ENCODE peak calls at places on chromosome 12, in seven cellular contexts. One of them, this sample, is unnamed.
A peak's percentile ranks its signal among the peaks of the same experiment; 100 is the strongest.

GRCh38 chr12:18296201-18296908 is 35.0 kb downstream of the PIK3C2G start:
- DNase-seq in body of pancreas: no peak
- DNase-seq in pancreas: no peak
- DNase-seq in psoas muscle: no peak
- DNase-seq in CD8-positive, alpha-beta memory T cell: no peak
- DNase-seq in iPS DF 6.9: no peak
- DNase-seq in GM23248: peak; percentile 5
- DNase-seq in this sample: no peak

GRCh38 chr12:53869500-53869899 is 69.1 kb upstream of the HOXC13 start:
- DNase-seq in body of pancreas: no peak
- DNase-seq in pancreas: no peak
- DNase-seq in psoas muscle: no peak
- DNase-seq in CD8-positive, alpha-beta memory T cell: no peak
- DNase-seq in iPS DF 6.9: no peak
- DNase-seq in GM23248: no peak
- DNase-seq in this sample: no peak

GRCh38 chr12:115396567-115396966 is 712.6 kb upstream of the TBX3 start:
- DNase-seq in body of pancreas: no peak
- DNase-seq in pancreas: no peak
- DNase-seq in psoas muscle: no peak
- DNase-seq in CD8-positive, alpha-beta memory T cell: no peak
- DNase-seq in iPS DF 6.9: no peak
- DNase-seq in GM23248: no peak
- DNase-seq in this sample: no peak

GRCh38 chr12:124451637-124452243 is 115.7 kb downstream of the NCOR2 start:
- DNase-seq in body of pancreas: no peak
- DNase-seq in pancreas: peak; percentile 38
- DNase-seq in psoas muscle: no peak
- DNase-seq in CD8-positive, alpha-beta memory T cell: no peak
- DNase-seq in iPS DF 6.9: no peak
- DNase-seq in GM23248: no peak
- DNase-seq in this sample: no peak

GRCh38 chr12:106299193-106299794 is 3.2 kb upstream of the TCP11L2 start:
- DNase-seq in body of pancreas: no peak
- DNase-seq in pancreas: no peak
- DNase-seq in psoas muscle: no peak
- DNase-seq in CD8-positive, alpha-beta memory T cell: no peak
- DNase-seq in iPS DF 6.9: no peak
- DNase-seq in GM23248: peak; percentile 85
- DNase-seq in this sample: no peak

GRCh38 chr12:5565933-5566632 is 134.2 kb downstream of the NTF3 start:
- DNase-seq in body of pancreas: no peak
- DNase-seq in pancreas: no peak
- DNase-seq in psoas muscle: no peak
- DNase-seq in CD8-positive, alpha-beta memory T cell: no peak
- DNase-seq in iPS DF 6.9: no peak
- DNase-seq in GM23248: peak; percentile 74
- DNase-seq in this sample: no peak

GRCh38 chr12:50110762-50111416 is 1.1 kb upstream of the COX14 start:
- DNase-seq in body of pancreas: peak; percentile 73
- DNase-seq in pancreas: no peak
- DNase-seq in psoas muscle: peak; percentile 79
- DNase-seq in CD8-positive, alpha-beta memory T cell: no peak
- DNase-seq in iPS DF 6.9: no peak
- DNase-seq in GM23248: peak; percentile 60
- DNase-seq in this sample: peak; percentile 72

GRCh38 chr12:65586796-65587195 is 237.5 kb upstream of the HMGA2 start:
- DNase-seq in body of pancreas: no peak
- DNase-seq in pancreas: no peak
- DNase-seq in psoas muscle: no peak
- DNase-seq in CD8-positive, alpha-beta memory T cell: no peak
- DNase-seq in iPS DF 6.9: no peak
- DNase-seq in GM23248: no peak
- DNase-seq in this sample: no peak

GRCh38 chr12:93256258-93256969 is 121.3 kb upstream of the NUDT4 start:
- DNase-seq in body of pancreas: no peak
- DNase-seq in pancreas: no peak
- DNase-seq in psoas muscle: no peak
- DNase-seq in CD8-positive, alpha-beta memory T cell: no peak
- DNase-seq in iPS DF 6.9: no peak
- DNase-seq in GM23248: no peak
- DNase-seq in this sample: no peak

GRCh38 chr12:117105902-117106301 is 6.7 kb upstream of the TESC start:
- DNase-seq in body of pancreas: no peak
- DNase-seq in pancreas: no peak
- DNase-seq in psoas muscle: no peak
- DNase-seq in CD8-positive, alpha-beta memory T cell: peak; percentile 6
- DNase-seq in iPS DF 6.9: no peak
- DNase-seq in GM23248: no peak
- DNase-seq in this sample: no peak

GRCh38 chr12:28308891-28309290 is 118.6 kb downstream of the CCDC91 start:
- DNase-seq in body of pancreas: no peak
- DNase-seq in pancreas: no peak
- DNase-seq in psoas muscle: no peak
- DNase-seq in CD8-positive, alpha-beta memory T cell: no peak
- DNase-seq in iPS DF 6.9: no peak
- DNase-seq in GM23248: no peak
- DNase-seq in this sample: no peak

GRCh38 chr12:123923927-123924326 is 48.7 kb downstream of the CCDC92 start:
- DNase-seq in body of pancreas: no peak
- DNase-seq in pancreas: no peak
- DNase-seq in psoas muscle: no peak
- DNase-seq in CD8-positive, alpha-beta memory T cell: no peak
- DNase-seq in iPS DF 6.9: no peak
- DNase-seq in GM23248: no peak
- DNase-seq in this sample: no peak

GRCh38 chr12:80269953-80270552 is 170.7 kb downstream of the OTOGL start:
- DNase-seq in body of pancreas: peak; percentile 6
- DNase-seq in pancreas: no peak
- DNase-seq in psoas muscle: no peak
- DNase-seq in CD8-positive, alpha-beta memory T cell: no peak
- DNase-seq in iPS DF 6.9: peak; percentile 16
- DNase-seq in GM23248: peak; percentile 67
- DNase-seq in this sample: no peak

GRCh38 chr12:131009595-131010270 is 56.0 kb downstream of the ADGRD1 start:
- DNase-seq in body of pancreas: no peak
- DNase-seq in pancreas: no peak
- DNase-seq in psoas muscle: no peak
- DNase-seq in CD8-positive, alpha-beta memory T cell: no peak
- DNase-seq in iPS DF 6.9: no peak
- DNase-seq in GM23248: no peak
- DNase-seq in this sample: no peak

GRCh38 chr12:75792687-75793086 is 238.9 kb downstream of the PHLDA1 start:
- DNase-seq in body of pancreas: no peak
- DNase-seq in pancreas: no peak
- DNase-seq in psoas muscle: no peak
- DNase-seq in CD8-positive, alpha-beta memory T cell: no peak
- DNase-seq in iPS DF 6.9: no peak
- DNase-seq in GM23248: no peak
- DNase-seq in this sample: no peak

GRCh38 chr12:49511410-49511809 is 27.4 kb upstream of the KCNH3 start:
- DNase-seq in body of pancreas: no peak
- DNase-seq in pancreas: no peak
- DNase-seq in psoas muscle: no peak
- DNase-seq in CD8-positive, alpha-beta memory T cell: no peak
- DNase-seq in iPS DF 6.9: no peak
- DNase-seq in GM23248: no peak
- DNase-seq in this sample: no peak

GRCh38 chr12:102351326-102351725 is 129.0 kb downstream of the IGF1 start:
- DNase-seq in body of pancreas: no peak
- DNase-seq in pancreas: no peak
- DNase-seq in psoas muscle: no peak
- DNase-seq in CD8-positive, alpha-beta memory T cell: no peak
- DNase-seq in iPS DF 6.9: no peak
- DNase-seq in GM23248: no peak
- DNase-seq in this sample: no peak
- H3K4me1 ChIP-seq in body of pancreas: no peaks in the 10 kb centered on the region
- H3K4me1 ChIP-seq in pancreas: no peaks in the 10 kb centered on the region
- H3K4me1 ChIP-seq in psoas muscle: peaks cover 35% of the 10 kb centered on the region
- H3K4me1 ChIP-seq in CD8-positive, alpha-beta memory T cell: no peaks in the 10 kb centered on the region
- H3K4me1 ChIP-seq in iPS DF 6.9: no peaks in the 10 kb centered on the region
- H3K4me1 ChIP-seq in GM23248: no peaks in the 10 kb centered on the region
- H3K4me1 ChIP-seq in this sample: peaks cover 22% of the 10 kb centered on the region

GRCh38 chr12:108856428-108857157 is 790 bp downstream of the SSH1 start:
- DNase-seq in body of pancreas: peak; percentile 76
- DNase-seq in pancreas: peak; percentile 84
- DNase-seq in psoas muscle: peak; percentile 77
- DNase-seq in CD8-positive, alpha-beta memory T cell: peak; percentile 58
- DNase-seq in iPS DF 6.9: no peak
- DNase-seq in GM23248: peak; percentile 92
- DNase-seq in this sample: peak; percentile 93
- H3K4me1 ChIP-seq in body of pancreas: peaks cover 48% of the 10 kb centered on the region
- H3K4me1 ChIP-seq in pancreas: peaks cover 18% of the 10 kb centered on the region
- H3K4me1 ChIP-seq in psoas muscle: peaks cover 56% of the 10 kb centered on the region
- H3K4me1 ChIP-seq in CD8-positive, alpha-beta memory T cell: peaks cover 30% of the 10 kb centered on the region
- H3K4me1 ChIP-seq in iPS DF 6.9: peaks cover 5% of the 10 kb centered on the region
- H3K4me1 ChIP-seq in GM23248: peaks cover 51% of the 10 kb centered on the region
- H3K4me1 ChIP-seq in this sample: peaks cover 69% of the 10 kb centered on the region

GRCh38 chr12:10634427-10634826 is 21.0 kb upstream of the MAGOHB start:
- DNase-seq in body of pancreas: no peak
- DNase-seq in pancreas: no peak
- DNase-seq in psoas muscle: no peak
- DNase-seq in CD8-positive, alpha-beta memory T cell: no peak
- DNase-seq in iPS DF 6.9: no peak
- DNase-seq in GM23248: peak; percentile 80
- DNase-seq in this sample: no peak

GRCh38 chr12:10638728-10639127 is 25.3 kb upstream of the MAGOHB start:
- DNase-seq in body of pancreas: no peak
- DNase-seq in pancreas: no peak
- DNase-seq in psoas muscle: no peak
- DNase-seq in CD8-positive, alpha-beta memory T cell: no peak
- DNase-seq in iPS DF 6.9: no peak
- DNase-seq in GM23248: no peak
- DNase-seq in this sample: no peak

GRCh38 chr12:10636124-10636523 is 22.7 kb upstream of the MAGOHB start:
- DNase-seq in body of pancreas: no peak
- DNase-seq in pancreas: no peak
- DNase-seq in psoas muscle: no peak
- DNase-seq in CD8-positive, alpha-beta memory T cell: no peak
- DNase-seq in iPS DF 6.9: no peak
- DNase-seq in GM23248: no peak
- DNase-seq in this sample: no peak

GRCh38 chr12:10633541-10633940 is 20.1 kb upstream of the MAGOHB start:
- DNase-seq in body of pancreas: no peak
- DNase-seq in pancreas: no peak
- DNase-seq in psoas muscle: no peak
- DNase-seq in CD8-positive, alpha-beta memory T cell: no peak
- DNase-seq in iPS DF 6.9: no peak
- DNase-seq in GM23248: no peak
- DNase-seq in this sample: no peak

DNA sequence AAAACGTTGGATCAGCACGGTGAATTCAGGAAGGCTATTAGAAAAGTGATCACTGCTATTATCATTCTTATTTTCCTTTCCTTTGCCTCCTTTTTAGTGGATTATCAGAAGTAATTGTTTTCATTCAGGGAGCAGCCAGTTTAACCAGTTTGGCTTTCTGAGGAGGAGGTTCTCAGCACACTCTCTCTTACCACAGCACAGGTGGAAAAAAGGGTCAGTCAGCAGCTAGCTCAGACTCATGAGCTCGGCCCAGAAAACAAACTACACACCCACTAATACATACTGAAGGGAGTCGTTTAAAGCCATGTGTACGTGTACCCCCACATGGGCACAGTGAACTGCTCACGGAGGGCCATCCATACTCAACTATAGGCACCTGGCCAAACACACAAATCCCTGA is 23.2 kb upstream of the MAGOHB start:
- DNase-seq in body of pancreas: no peak
- DNase-seq in pancreas: no peak
- DNase-seq in psoas muscle: no peak
- DNase-seq in CD8-positive, alpha-beta memory T cell: no peak
- DNase-seq in iPS DF 6.9: no peak
- DNase-seq in GM23248: no peak
- DNase-seq in this sample: no peak
- H3K4me1 ChIP-seq in body of pancreas: no peaks in the 10 kb centered on the region
- H3K4me1 ChIP-seq in pancreas: no peaks in the 10 kb centered on the region
- H3K4me1 ChIP-seq in psoas muscle: no peaks in the 10 kb centered on the region
- H3K4me1 ChIP-seq in CD8-positive, alpha-beta memory T cell: no peaks in the 10 kb centered on the region
- H3K4me1 ChIP-seq in iPS DF 6.9: no peaks in the 10 kb centered on the region
- H3K4me1 ChIP-seq in GM23248: peaks cover 43% of the 10 kb centered on the region
- H3K4me1 ChIP-seq in this sample: no peaks in the 10 kb centered on the region

DNA sequence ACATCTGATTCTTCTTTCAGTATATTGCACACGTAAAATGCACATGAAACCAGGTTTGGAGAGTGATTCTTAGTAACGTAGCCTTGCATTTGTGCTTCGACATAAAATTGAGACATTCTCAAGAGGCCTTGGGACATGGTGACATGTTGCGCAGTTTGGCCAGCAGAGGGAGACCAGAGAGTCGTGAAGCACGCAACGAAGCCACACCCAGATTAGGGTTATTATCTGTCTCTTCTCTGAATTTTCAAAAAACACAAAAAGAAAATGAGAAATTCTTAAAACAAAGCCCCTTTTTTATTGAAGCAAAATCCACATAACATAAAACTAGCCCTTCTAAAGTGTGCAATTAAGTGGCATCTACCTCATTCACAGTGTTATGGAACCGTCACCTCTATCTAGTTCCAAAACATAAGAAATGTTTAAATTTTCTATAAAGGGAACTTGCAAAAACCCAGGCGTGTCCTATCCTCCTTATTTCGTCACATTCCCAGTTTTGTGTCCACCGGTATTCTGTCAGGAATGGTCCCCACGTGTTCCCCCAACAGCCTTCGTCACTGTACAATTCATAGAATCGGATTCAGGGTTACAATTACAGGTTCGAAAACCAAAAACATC is 108.8 kb upstream of the ATF7IP start:
- DNase-seq in body of pancreas: peak; percentile 87
- DNase-seq in pancreas: peak; percentile 69
- DNase-seq in psoas muscle: peak; percentile 81
- DNase-seq in CD8-positive, alpha-beta memory T cell: peak; percentile 69
- DNase-seq in iPS DF 6.9: peak; percentile 86
- DNase-seq in GM23248: peak; percentile 92
- DNase-seq in this sample: peak; percentile 90
- H3K4me1 ChIP-seq in body of pancreas: peaks cover 40% of the 10 kb centered on the region
- H3K4me1 ChIP-seq in pancreas: peaks cover 25% of the 10 kb centered on the region
- H3K4me1 ChIP-seq in psoas muscle: peaks cover 35% of the 10 kb centered on the region
- H3K4me1 ChIP-seq in CD8-positive, alpha-beta memory T cell: peaks cover 38% of the 10 kb centered on the region
- H3K4me1 ChIP-seq in iPS DF 6.9: peaks cover 10% of the 10 kb centered on the region
- H3K4me1 ChIP-seq in GM23248: peaks cover 50% of the 10 kb centered on the region
- H3K4me1 ChIP-seq in this sample: no peaks in the 10 kb centered on the region

DNA sequence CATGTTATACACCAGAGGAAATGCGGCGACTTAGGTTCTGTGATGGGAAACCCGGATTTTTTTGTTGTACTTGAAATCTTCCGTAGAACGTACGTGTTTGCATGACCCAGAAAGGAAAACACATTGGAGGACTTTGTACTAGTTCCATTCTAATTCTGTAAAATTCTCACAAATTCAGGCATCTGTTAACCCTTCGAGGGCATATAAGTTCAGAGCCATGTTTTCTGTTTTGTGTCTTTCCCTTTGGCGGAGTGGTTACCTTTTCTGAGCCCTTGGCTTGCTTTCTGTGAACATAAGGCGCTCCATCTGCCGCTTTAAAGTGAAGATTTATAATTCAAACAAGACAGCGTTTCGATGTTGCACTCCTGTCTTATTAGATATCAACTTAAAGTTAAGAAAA is 34.2 kb downstream of the BICD1 start:
- DNase-seq in body of pancreas: no peak
- DNase-seq in pancreas: no peak
- DNase-seq in psoas muscle: no peak
- DNase-seq in CD8-positive, alpha-beta memory T cell: no peak
- DNase-seq in iPS DF 6.9: no peak
- DNase-seq in GM23248: no peak
- DNase-seq in this sample: no peak
- H3K4me1 ChIP-seq in body of pancreas: no peaks in the 10 kb centered on the region
- H3K4me1 ChIP-seq in pancreas: no peaks in the 10 kb centered on the region
- H3K4me1 ChIP-seq in psoas muscle: no peaks in the 10 kb centered on the region
- H3K4me1 ChIP-seq in CD8-positive, alpha-beta memory T cell: no peaks in the 10 kb centered on the region
- H3K4me1 ChIP-seq in iPS DF 6.9: peaks cover 4% of the 10 kb centered on the region
- H3K4me1 ChIP-seq in GM23248: peaks cover 10% of the 10 kb centered on the region
- H3K4me1 ChIP-seq in this sample: no peaks in the 10 kb centered on the region

This sample was measured in right atrium auricular region.